ENCODE peak calls at places on chromosomes 6 and 20, in five cellular contexts. S is HepG2, W is stomach, D is A549, G is K562. R is an unnamed sample.

GRCh38 chr6:99822741-99823512 is 171.1 kb downstream of the MCHR2 start:
- DNase-seq in D (peak), G (peak), S (peak), W (no peak), R (peak)

GRCh38 chr6:143529095-143529494 is 17.6 kb upstream of the FUCA2 start:
- DNase-seq in W (no peak), D (peak), G (no peak), S (no peak), R (no peak)

GRCh38 chr6:141956046-141956761 is 176.5 kb upstream of the GJE1 start:
- DNase-seq in G (no peak), S (no peak), W (no peak), D (no peak), R (no peak)

GRCh38 chr6:35728663-35729348 is 8.0 kb upstream of the ARMC12 start:
- DNase-seq in D (no peak), W (peak), G (peak), S (no peak), R (peak)

GRCh38 chr20:4898282-4898681 is 103.0 kb downstream of the SLC23A2 start:
- DNase-seq in W (peak), D (no peak), G (no peak), S (no peak), R (peak)

GRCh38 chr20:1949306-1949705 is 44.6 kb downstream of the PDYN start:
- DNase-seq in D (no peak), W (no peak), G (no peak), S (no peak), R (no peak)

GRCh38 chr6:25478973-25479372 is 173.0 kb upstream of the SCGN start:
- DNase-seq in D (no peak), S (no peak), G (no peak), W (no peak), R (no peak)

GRCh38 chr20:8398289-8399051 is 266.4 kb downstream of the PLCB1 start:
- DNase-seq in D (no peak), G (no peak), S (no peak), W (no peak), R (no peak)

GRCh38 chr20:57856658-57857057 is 146.8 kb upstream of the PMEPA1 start:
- DNase-seq in D (no peak), G (no peak), W (no peak), S (no peak), R (no peak)

GRCh38 chr6:46013639-46014038 is 2.0 kb downstream of the CLIC5 start:
- DNase-seq in W (no peak), S (no peak), D (no peak), G (no peak), R (no peak)

GRCh38 chr6:46016063-46016608 is 476 bp upstream of the CLIC5 start:
- DNase-seq in D (no peak), W (no peak), G (no peak), S (no peak), R (peak)

GRCh38 chr6:46015119-46015968 is at the start of gene CLIC5:
- DNase-seq in W (peak), D (no peak), G (peak), S (no peak), R (peak)

GRCh38 chr6:46014054-46014453 is 1.6 kb downstream of the CLIC5 start:
- DNase-seq in D (no peak), W (no peak), S (no peak), G (no peak), R (no peak)

GRCh38 chr6:46014511-46015118 is 1.0 kb downstream of the CLIC5 start:
- DNase-seq in D (no peak), G (no peak), S (no peak), W (no peak), R (peak)
- TF ChIP-seq POLR2A in D (no peak), G (no peak), S (no peak), W (no peak), R (no peak)

GRCh38 chr6:101203664-101204063 is 189.8 kb upstream of the GRIK2 start:
- DNase-seq in S (no peak), D (no peak), G (no peak), W (no peak), R (no peak)
- TF ChIP-seq EP300 in S (no peak), D (no peak), G (no peak), W (no peak), R (no peak)

GRCh38 chr6:41073203-41073967 is 611 bp downstream of the NFYA start:
- DNase-seq in W (peak), D (peak), G (peak), S (peak), R (peak)

GRCh38 chr6:41073968-41074691 is 1.4 kb downstream of the NFYA start:
- DNase-seq in G (no peak), W (no peak), D (no peak), S (no peak), R (no peak)

GRCh38 chr6:41072836-41073202 is at the start of gene NFYA:
- DNase-seq in S (no peak), W (peak), G (peak), D (no peak), R (peak)

GRCh38 chr6:41071923-41072835 is at the start of gene OARD1:
- DNase-seq in D (peak), S (peak), W (peak), G (peak), R (peak)

DNA sequence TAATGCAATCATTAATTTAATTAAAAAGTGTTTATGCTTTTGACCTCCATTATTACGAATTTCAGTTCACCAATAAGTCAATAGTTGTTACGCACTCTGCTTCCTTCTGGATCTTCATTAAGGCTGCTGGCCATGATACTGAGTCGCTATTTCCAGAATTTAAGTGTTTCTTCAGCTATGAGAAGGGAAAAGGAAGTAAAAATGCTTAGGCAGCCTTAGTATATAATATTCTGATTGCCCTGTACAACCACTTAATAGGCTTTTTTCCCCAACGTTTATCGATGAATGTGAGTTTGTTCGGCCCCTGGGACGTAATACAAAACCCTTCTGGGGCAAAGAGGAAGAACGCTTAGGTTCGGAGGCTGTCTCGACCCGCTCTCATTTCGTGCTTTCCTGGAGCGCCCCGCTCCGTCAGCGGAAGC is 644 bp downstream of the OARD1 start:
- DNase-seq in D (no peak), W (no peak), S (no peak), G (no peak), R (peak)
- TF ChIP-seq POLR2A in D (peak), W (no peak), S (no peak), G (no peak), R (no peak)

GRCh38 chr6:122063090-122063489 is 336.4 kb upstream of the HSF2 start:
- DNase-seq in G (no peak), D (no peak), S (no peak), W (no peak), R (no peak)
- TF ChIP-seq EP300 in G (no peak), D (no peak), S (no peak), W (no peak), R (no peak)

GRCh38 chr6:20401403-20402180 is at the start of gene E2F3:
- DNase-seq in S (peak), G (peak), D (peak), W (peak), R (peak)
- TF ChIP-seq POLR2A in S (peak), G (peak), D (peak), W (no peak), R (peak)

GRCh38 chr6:3363296-3364025 is 93.4 kb downstream of the SLC22A23 start:
- DNase-seq in D (no peak), S (peak), W (peak), G (peak), R (peak)
- TF ChIP-seq EP300 in D (no peak), S (no peak), W (no peak), G (no peak), R (no peak)

DNA sequence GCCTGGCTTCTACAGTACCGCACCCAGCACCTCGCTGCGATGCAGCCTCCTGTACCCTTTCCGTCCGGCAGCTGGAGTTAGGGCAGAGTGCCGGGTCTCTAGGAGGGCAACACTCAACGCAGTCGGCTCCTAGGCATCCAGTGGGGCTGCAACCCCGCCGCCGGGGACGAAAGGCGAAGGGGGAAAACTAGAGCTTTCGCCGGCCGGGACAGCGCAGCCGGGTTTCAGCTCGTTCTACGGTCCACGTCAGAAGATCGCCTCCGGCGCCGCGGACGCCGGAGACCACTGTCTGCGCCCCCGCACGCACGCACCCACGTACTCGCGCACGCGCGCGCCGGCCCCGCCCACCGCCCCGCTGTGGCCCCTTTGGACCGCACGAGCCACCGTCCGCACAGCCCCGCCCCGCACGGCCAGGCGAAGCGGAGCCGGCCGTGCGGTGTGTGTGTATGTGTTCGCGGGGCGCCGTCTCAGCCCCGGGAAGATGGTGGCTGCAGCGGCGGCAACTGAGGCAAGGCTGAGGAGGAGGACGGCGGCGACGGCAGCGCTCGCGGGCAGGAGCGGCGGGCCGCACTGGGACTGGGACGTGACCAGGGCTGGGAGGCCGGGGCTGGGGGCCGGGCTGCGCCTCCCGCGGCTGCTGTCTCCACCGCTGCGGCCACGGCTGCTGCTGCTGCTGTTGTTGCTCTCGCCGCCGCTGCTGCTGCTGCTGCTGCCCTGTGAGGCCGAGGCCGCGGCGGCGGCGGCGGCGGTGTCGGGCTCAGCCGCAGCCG is at the start of gene ATRN:
- DNase-seq in W (peak), G (peak), D (peak), S (peak), R (peak)
- TF ChIP-seq POLR2A in W (no peak), G (peak), D (peak), S (peak), R (peak)

GRCh38 chr6:36734486-36735060 is 36.9 kb downstream of the RAB44 start:
- DNase-seq in G (no peak), W (no peak), D (no peak), S (no peak), R (no peak)

GRCh38 chr6:36738108-36738507 is 40.5 kb downstream of the RAB44 start:
- DNase-seq in S (no peak), D (no peak), W (no peak), G (no peak), R (no peak)

GRCh38 chr6:36733300-36733699 is 35.7 kb downstream of the RAB44 start:
- DNase-seq in D (no peak), W (no peak), S (no peak), G (no peak), R (no peak)

GRCh38 chr6:36737043-36737785 is 39.6 kb downstream of the RAB44 start:
- DNase-seq in S (no peak), D (no peak), W (no peak), G (no peak), R (no peak)

GRCh38 chr6:36735110-36735971 is 37.7 kb downstream of the RAB44 start:
- DNase-seq in D (no peak), S (no peak), W (peak), G (no peak), R (peak)
- TF ChIP-seq EP300 in D (no peak), S (no peak), W (peak), G (no peak), R (peak)

DNA sequence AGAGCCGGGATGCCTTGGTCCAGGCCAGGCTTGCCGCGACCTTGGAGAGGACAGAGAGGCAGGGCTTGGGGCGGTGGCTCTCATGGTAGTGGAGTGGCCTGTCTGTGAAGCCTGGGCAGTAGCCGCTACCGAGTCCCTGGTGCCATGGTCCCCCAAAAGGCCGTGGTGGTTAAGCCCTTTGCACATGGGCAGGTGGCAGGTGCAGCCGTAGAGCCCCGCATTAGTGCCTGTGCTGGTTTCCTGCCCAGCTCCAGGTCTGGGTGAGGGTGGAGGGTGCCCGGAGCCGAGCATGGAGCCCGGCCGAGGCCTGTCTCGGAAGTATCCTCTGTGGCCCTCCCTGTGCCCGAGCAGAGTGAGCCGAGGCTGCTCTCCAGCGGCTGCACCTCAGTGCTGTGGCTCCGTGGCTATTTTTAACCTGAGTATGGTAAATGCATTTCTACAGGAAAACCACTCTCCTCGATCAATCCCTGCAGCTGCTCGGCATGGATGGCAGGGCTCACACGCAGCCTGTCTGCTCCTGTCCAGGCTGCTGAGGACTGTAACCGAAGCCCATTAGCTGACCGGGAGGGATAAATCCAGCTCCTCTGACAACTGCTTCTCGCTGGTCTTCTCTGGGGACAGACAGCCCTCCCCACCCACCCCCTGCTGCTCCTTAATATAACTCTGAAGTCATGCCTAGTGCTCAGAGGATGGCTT is 36.3 kb upstream of the GATA5 start:
- DNase-seq in W (no peak), S (no peak), D (no peak), G (no peak), R (no peak)
- TF ChIP-seq POLR2A in W (no peak), S (no peak), D (no peak), G (no peak), R (no peak)

DNA sequence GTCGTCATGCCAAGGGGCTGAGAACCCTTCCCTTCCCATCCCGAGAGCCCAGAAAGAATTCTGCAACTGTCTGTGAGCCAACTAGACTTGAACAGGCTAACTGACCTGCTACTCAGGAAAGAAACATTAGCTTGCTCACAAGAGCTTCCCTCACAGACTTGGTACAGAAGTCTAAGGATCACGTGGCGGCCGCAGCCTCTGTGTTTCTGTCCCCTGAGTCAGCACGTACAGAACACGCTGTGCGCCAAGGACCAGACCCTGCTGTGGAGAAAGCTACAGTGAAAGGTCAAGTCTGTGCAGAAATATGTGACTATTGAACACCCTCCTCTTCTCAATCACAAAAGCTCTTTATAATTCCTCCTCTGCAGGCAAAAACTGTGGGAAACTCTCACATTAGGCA is 151.3 kb upstream of the QKI start:
- DNase-seq in D (no peak), G (no peak), S (no peak), W (peak), R (no peak)
- TF ChIP-seq EP300 in D (no peak), G (no peak), S (no peak), W (no peak), R (no peak)

R was measured in transverse colon.